ENCODE peak calls at places on chromosome 10, in four cellular contexts. One of them, this sample, is unnamed.
A peak's percentile ranks its signal among the peaks of the same experiment; 100 is the strongest.

GRCh38 chr10:102801496-102801895 is 35.7 kb downstream of the CYP17A1 start:
- DNase-seq in fibroblast of lung: no peak
- DNase-seq in lung: no peak
- DNase-seq in psoas muscle: no peak
- DNase-seq in this sample: no peak

GRCh38 chr10:73858750-73859439 is 15.5 kb downstream of the CAMK2G start:
- DNase-seq in fibroblast of lung: no peak
- DNase-seq in lung: no peak
- DNase-seq in psoas muscle: no peak
- DNase-seq in this sample: no peak

GRCh38 chr10:29657719-29658274 is 23.0 kb upstream of the SVIL start:
- DNase-seq in fibroblast of lung: no peak
- DNase-seq in lung: no peak
- DNase-seq in psoas muscle: no peak
- DNase-seq in this sample: no peak

GRCh38 chr10:4708123-4708759 is 117.8 kb upstream of the AKR1E2 start:
- DNase-seq in lung: no peak
- DNase-seq in psoas muscle: no peak
- DNase-seq in fibroblast of lung: no peak
- DNase-seq in this sample: no peak

GRCh38 chr10:3806603-3807002 is 21.6 kb upstream of the KLF6 start:
- DNase-seq in psoas muscle: no peak
- DNase-seq in fibroblast of lung: peak; percentile 75
- DNase-seq in lung: no peak
- DNase-seq in this sample: no peak

GRCh38 chr10:102261842-102262241 is 16.5 kb downstream of the GBF1 start:
- DNase-seq in lung: no peak
- DNase-seq in fibroblast of lung: no peak
- DNase-seq in psoas muscle: no peak
- DNase-seq in this sample: no peak

GRCh38 chr10:108241166-108241565 is 1076.7 kb upstream of the SORCS1 start:
- DNase-seq in psoas muscle: no peak
- DNase-seq in lung: no peak
- DNase-seq in fibroblast of lung: no peak
- DNase-seq in this sample: no peak

GRCh38 chr10:5559642-5560141 is 34.9 kb downstream of the CALML3 start:
- DNase-seq in lung: no peak
- DNase-seq in fibroblast of lung: peak; percentile 63
- DNase-seq in psoas muscle: no peak
- DNase-seq in this sample: no peak

GRCh38 chr10:128540806-128541739 is 414.9 kb upstream of the MKI67 start:
- DNase-seq in lung: no peak
- DNase-seq in psoas muscle: no peak
- DNase-seq in fibroblast of lung: no peak
- DNase-seq in this sample: no peak

GRCh38 chr10:5625992-5626777 is 40.2 kb downstream of the ASB13 start:
- DNase-seq in lung: no peak
- DNase-seq in psoas muscle: no peak
- DNase-seq in fibroblast of lung: no peak
- DNase-seq in this sample: no peak

GRCh38 chr10:58513189-58514101 is 773 bp downstream of the BICC1 start:
- DNase-seq in lung: peak; percentile 44
- DNase-seq in fibroblast of lung: peak; percentile 78
- DNase-seq in psoas muscle: peak; percentile 88
- DNase-seq in this sample: peak; percentile 73

GRCh38 chr10:69504576-69505250 is 53.4 kb downstream of the TSPAN15 start:
- DNase-seq in lung: no peak
- DNase-seq in fibroblast of lung: no peak
- DNase-seq in psoas muscle: no peak
- DNase-seq in this sample: no peak

GRCh38 chr10:3684891-3685290 is 100.1 kb downstream of the KLF6 start:
- DNase-seq in fibroblast of lung: no peak
- DNase-seq in psoas muscle: no peak
- DNase-seq in lung: no peak
- DNase-seq in this sample: no peak

GRCh38 chr10:77810446-77811335 is 115.9 kb downstream of the DLG5 start:
- DNase-seq in lung: no peak
- DNase-seq in fibroblast of lung: no peak
- DNase-seq in psoas muscle: peak; percentile 28
- DNase-seq in this sample: no peak

GRCh38 chr10:124864421-124865193 is 63.0 kb downstream of the ABRAXAS2 start:
- DNase-seq in psoas muscle: peak; percentile 88
- DNase-seq in fibroblast of lung: no peak
- DNase-seq in lung: peak; percentile 71
- DNase-seq in this sample: no peak

GRCh38 chr10:132861884-132862461 is 76.0 kb upstream of the NKX6-2 start:
- DNase-seq in lung: no peak
- DNase-seq in psoas muscle: peak; percentile 47
- DNase-seq in fibroblast of lung: no peak
- DNase-seq in this sample: no peak

GRCh38 chr10:100469756-100470155 is 6.9 kb downstream of the WNT8B start:
- DNase-seq in lung: no peak
- DNase-seq in fibroblast of lung: no peak
- DNase-seq in psoas muscle: no peak
- DNase-seq in this sample: no peak

GRCh38 chr10:97321807-97322195 is 2.7 kb downstream of the FRAT1 start:
- DNase-seq in psoas muscle: no peak
- DNase-seq in fibroblast of lung: no peak
- DNase-seq in lung: no peak
- DNase-seq in this sample: no peak

GRCh38 chr10:58174831-58175230 is 92.9 kb downstream of the IPMK start:
- DNase-seq in psoas muscle: no peak
- DNase-seq in fibroblast of lung: no peak
- DNase-seq in lung: no peak
- DNase-seq in this sample: no peak

GRCh38 chr10:106348933-106349332 is 815.6 kb downstream of the SORCS1 start:
- DNase-seq in psoas muscle: no peak
- DNase-seq in fibroblast of lung: no peak
- DNase-seq in lung: no peak
- DNase-seq in this sample: no peak

GRCh38 chr10:35808344-35808743 is 166.2 kb upstream of the FZD8 start:
- DNase-seq in fibroblast of lung: no peak
- DNase-seq in lung: no peak
- DNase-seq in psoas muscle: no peak
- DNase-seq in this sample: no peak

GRCh38 chr10:78623577-78624215 is 445.1 kb upstream of the ZMIZ1 start:
- DNase-seq in fibroblast of lung: peak; percentile 71
- DNase-seq in psoas muscle: no peak
- DNase-seq in lung: no peak
- DNase-seq in this sample: peak; percentile 58

GRCh38 chr10:3764626-3765375 is 20.2 kb downstream of the KLF6 start:
- DNase-seq in lung: no peak
- DNase-seq in psoas muscle: no peak
- DNase-seq in fibroblast of lung: no peak
- DNase-seq in this sample: no peak

GRCh38 chr10:31961675-31962074 is 33.0 kb upstream of the ARHGAP12 start:
- DNase-seq in psoas muscle: no peak
- DNase-seq in lung: no peak
- DNase-seq in fibroblast of lung: peak; percentile 10
- DNase-seq in this sample: no peak

GRCh38 chr10:122121059-122121458 is 132.1 kb downstream of the TACC2 start:
- DNase-seq in fibroblast of lung: no peak
- DNase-seq in psoas muscle: no peak
- DNase-seq in lung: peak; percentile 81
- DNase-seq in this sample: no peak

GRCh38 chr10:32298066-32298812 is 48.7 kb downstream of the EPC1 start:
- DNase-seq in psoas muscle: no peak
- DNase-seq in lung: no peak
- DNase-seq in fibroblast of lung: peak; percentile 79
- DNase-seq in this sample: no peak

GRCh38 chr10:90167174-90168064 is 466.0 kb downstream of the KIF20B start:
- DNase-seq in lung: no peak
- DNase-seq in fibroblast of lung: peak; percentile 94
- DNase-seq in psoas muscle: no peak
- DNase-seq in this sample: no peak

GRCh38 chr10:29643785-29644501 is 9.2 kb upstream of the SVIL start:
- DNase-seq in lung: no peak
- DNase-seq in psoas muscle: peak; percentile 91
- DNase-seq in fibroblast of lung: no peak
- DNase-seq in this sample: peak; percentile 75

GRCh38 chr10:119342017-119342734 is 134.8 kb downstream of the GRK5 start:
- DNase-seq in fibroblast of lung: peak; percentile 66
- DNase-seq in psoas muscle: peak; percentile 81
- DNase-seq in lung: no peak
- DNase-seq in this sample: peak; percentile 66

GRCh38 chr10:21926358-21926890 is 77.1 kb downstream of the DNAJC1 start:
- DNase-seq in fibroblast of lung: no peak
- DNase-seq in psoas muscle: no peak
- DNase-seq in lung: no peak
- DNase-seq in this sample: no peak
- H3K27ac ChIP-seq in fibroblast of lung: no peak overlapping the region
- H3K27ac ChIP-seq in psoas muscle: no peak overlapping the region
- H3K27ac ChIP-seq in lung: no peak overlapping the region
- H3K27ac ChIP-seq in this sample: no peak overlapping the region

GRCh38 chr10:72337722-72338121 is 17.0 kb downstream of the DNAJB12 start:
- DNase-seq in lung: no peak
- DNase-seq in fibroblast of lung: no peak
- DNase-seq in psoas muscle: no peak
- DNase-seq in this sample: no peak
- H3K4me1 ChIP-seq in lung: peaks cover 25% of the 10 kb centered on the region
- H3K4me1 ChIP-seq in fibroblast of lung: peaks cover 25% of the 10 kb centered on the region
- H3K4me1 ChIP-seq in psoas muscle: peaks cover 50% of the 10 kb centered on the region
- H3K4me1 ChIP-seq in this sample: peaks cover 32% of the 10 kb centered on the region

DNA sequence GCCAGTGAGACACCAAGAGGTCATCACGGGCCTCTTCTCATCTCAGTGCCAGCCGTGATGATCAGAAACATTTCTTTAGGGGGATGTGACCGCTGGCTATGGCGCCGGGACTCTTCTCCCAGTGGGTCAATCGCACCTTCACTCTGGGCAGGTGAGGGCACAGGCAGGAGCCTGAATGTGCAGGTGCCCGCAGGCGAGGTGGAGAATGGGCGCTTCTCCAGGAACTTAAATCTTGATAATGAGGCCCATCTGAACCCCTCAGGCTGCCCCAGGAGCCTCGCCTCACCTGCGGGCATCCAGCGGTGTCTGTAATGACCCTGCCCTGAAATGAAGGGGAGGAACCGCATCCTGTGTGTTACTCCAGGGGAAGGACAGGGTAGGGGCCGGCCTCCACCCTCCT is 204.7 kb downstream of the ADARB2 start:
- DNase-seq in fibroblast of lung: no peak
- DNase-seq in psoas muscle: peak; percentile 12
- DNase-seq in lung: no peak
- DNase-seq in this sample: no peak
- H3K27ac ChIP-seq in fibroblast of lung: no peak overlapping the region
- H3K27ac ChIP-seq in psoas muscle: no peak overlapping the region
- H3K27ac ChIP-seq in lung: no peak overlapping the region
- H3K27ac ChIP-seq in this sample: no peak overlapping the region

GRCh38 chr10:87589653-87590052 is 70.0 kb upstream of the PAPSS2 start:
- DNase-seq in psoas muscle: no peak
- DNase-seq in lung: no peak
- DNase-seq in fibroblast of lung: no peak
- DNase-seq in this sample: no peak
- H3K4me1 ChIP-seq in psoas muscle: no peaks in the 10 kb centered on the region
- H3K4me1 ChIP-seq in lung: peaks cover 3% of the 10 kb centered on the region
- H3K4me1 ChIP-seq in fibroblast of lung: peaks cover 8% of the 10 kb centered on the region
- H3K4me1 ChIP-seq in this sample: no peaks in the 10 kb centered on the region

This sample was measured in ascending aorta.